ENCODE peak calls at places on chromosomes 13 and 19, in five cellular contexts. H is PC-3, T is ascending aorta, Y is stomach, B is RWPE1. L is an unnamed sample.

GRCh38 chr19:22422220-22422619 is at the start of gene ZNF98:
- DNase-seq in H (no peak), T (peak), Y (no peak), B (no peak), L (no peak)

GRCh38 chr13:36158606-36159005 is 27.4 kb upstream of the DCLK1 start:
- DNase-seq in H (peak), T (no peak), Y (no peak), B (peak), L (no peak)

GRCh38 chr13:24032252-24032651 is 128.3 kb upstream of the SPATA13 start:
- DNase-seq in H (no peak), T (no peak), Y (no peak), B (no peak), L (no peak)

GRCh38 chr13:38538412-38538811 is 148.5 kb upstream of the FREM2 start:
- DNase-seq in H (no peak), T (no peak), Y (no peak), B (no peak), L (no peak)

GRCh38 chr13:33388254-33388998 is 102.9 kb upstream of the STARD13 start:
- DNase-seq in H (no peak), T (no peak), Y (peak), B (peak), L (no peak)

GRCh38 chr19:38634757-38635482 is 12.5 kb upstream of the ACTN4 start:
- DNase-seq in H (peak), T (peak), Y (peak), B (peak), L (no peak)

GRCh38 chr13:83065136-83065535 is 817.1 kb downstream of the SLITRK1 start:
- DNase-seq in H (no peak), T (peak), Y (no peak), B (peak), L (peak)

GRCh38 chr19:20359933-20360720 is 193.1 kb downstream of the ZNF486 start:
- DNase-seq in H (peak), T (no peak), Y (no peak), B (no peak), L (no peak)

GRCh38 chr19:42028304-42029216 is 34.5 kb upstream of the ATP1A3 start:
- DNase-seq in H (peak), T (no peak), Y (no peak), B (no peak), L (no peak)

GRCh38 chr19:2888739-2889224 is 11.9 kb upstream of the ZNF57 start:
- DNase-seq in H (no peak), T (no peak), Y (no peak), B (peak), L (no peak)

GRCh38 chr19:38839816-38840582 is 8.4 kb upstream of the ECH1 start:
- DNase-seq in H (no peak), T (no peak), Y (no peak), B (no peak), L (no peak)

DNA sequence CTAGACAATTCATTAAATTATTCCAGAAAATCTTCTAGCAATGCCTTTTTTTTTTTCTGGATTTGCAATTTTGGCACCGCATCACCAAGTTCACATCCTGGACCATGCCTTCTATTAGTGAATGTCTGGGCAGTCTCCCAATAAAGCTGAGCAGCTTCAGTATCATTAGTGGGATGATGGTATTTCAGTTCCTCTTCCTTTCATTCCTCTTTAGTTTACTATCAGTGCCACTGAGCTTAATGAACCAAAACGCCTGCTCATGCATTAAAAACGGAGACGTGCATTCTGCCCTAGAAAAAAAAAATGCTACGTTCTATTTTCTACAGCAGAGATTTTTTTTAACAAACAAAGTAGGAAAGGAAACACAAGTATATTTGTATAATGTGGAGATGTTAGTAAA is 343.0 kb downstream of the PCDH9 start:
- DNase-seq in H (no peak), T (no peak), Y (no peak), B (no peak), L (no peak)
- H3K27ac ChIP-seq in H (no peak), T (no peak), Y (no peak), B (no peak), L (no peak)

GRCh38 chr13:40490086-40490723 is 176.2 kb downstream of the FOXO1 start:
- DNase-seq in H (no peak), T (peak), Y (peak), B (no peak), L (no peak)
- H3K27ac ChIP-seq in H (no peak), T (no peak), Y (no peak), B (no peak), L (no peak)

DNA sequence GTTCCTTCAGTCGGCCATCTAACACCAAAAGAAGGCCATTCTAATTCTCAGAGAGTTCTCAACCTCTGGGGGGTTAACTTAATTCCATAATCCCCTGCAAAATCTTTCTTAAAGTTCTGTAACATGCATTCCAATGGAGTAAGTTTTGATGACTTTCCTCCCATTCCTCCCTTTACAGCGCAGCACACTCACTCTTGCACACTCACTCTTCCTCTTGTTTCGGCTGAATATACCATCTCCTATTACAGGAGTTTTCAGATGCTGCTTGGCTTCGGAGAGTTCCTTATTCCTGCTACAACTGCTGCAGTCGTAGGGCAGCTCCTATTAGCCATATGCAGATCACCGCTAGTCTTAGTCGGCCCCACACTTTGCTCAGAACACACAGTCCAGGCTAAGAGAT is 53.6 kb downstream of the OR10H4 start:
- DNase-seq in H (no peak), T (no peak), Y (no peak), B (no peak), L (no peak)
- H3K27ac ChIP-seq in H (no peak), T (peak), Y (peak), B (no peak), L (no peak)

GRCh38 chr19:10963865-10964264 is 3.0 kb downstream of the SMARCA4 start:
- DNase-seq in H (no peak), T (no peak), Y (no peak), B (no peak), L (no peak)
- H3K27ac ChIP-seq in H (no peak), T (no peak), Y (peak), B (no peak), L (no peak)

DNA sequence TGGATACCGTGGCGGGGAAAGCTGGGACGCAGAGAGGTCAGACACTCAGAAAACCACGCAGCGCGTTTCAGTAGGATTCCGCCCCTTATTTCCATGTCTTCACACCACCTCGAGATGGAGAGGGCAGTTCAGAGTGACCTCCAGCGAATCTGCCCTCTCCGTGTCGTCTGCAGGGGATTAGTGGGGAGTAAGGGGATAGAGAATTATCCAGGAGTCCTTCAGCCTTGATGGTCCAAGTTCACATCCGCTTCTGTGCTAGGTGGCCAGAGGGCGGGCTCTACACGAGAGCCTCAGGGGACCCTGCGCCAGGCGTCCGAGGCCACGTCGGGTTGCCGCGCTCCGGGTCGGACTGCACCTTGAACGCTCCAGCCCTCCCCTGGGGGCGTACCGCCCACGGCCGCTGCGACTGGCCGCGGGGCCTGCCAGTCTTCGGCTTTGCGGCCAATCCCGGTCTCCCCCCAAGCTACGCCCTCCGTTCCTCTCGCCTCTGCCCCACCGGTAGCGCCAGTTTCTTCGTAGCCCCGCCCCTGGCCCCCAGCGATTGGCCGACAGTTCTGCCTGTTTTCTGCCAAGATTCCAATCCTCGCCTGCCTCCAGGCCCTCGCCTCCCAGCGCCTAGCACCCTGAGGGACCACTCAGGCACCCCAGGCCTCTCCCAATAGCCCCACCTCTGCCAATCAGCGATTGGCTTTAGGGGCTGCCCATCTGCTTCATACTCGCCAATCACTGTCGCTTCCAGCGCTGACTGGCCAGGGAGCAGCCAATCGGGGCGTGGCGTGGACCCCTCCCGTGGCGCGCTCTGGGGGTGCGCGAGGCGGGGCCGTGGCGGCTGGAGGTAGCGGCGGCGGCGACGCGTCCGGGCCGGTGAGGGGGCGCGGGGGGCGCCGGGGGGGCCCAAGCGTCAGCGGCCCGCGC is at the start of gene SLC25A42:
- DNase-seq in H (peak), T (peak), Y (peak), B (peak), L (peak)
- H3K27ac ChIP-seq in H (no peak), T (peak), Y (peak), B (peak), L (peak)

L was measured in esophagus muscularis mucosa.